ENCODE peak calls at places on chromosomes 13 and 19, in four cellular contexts. One of them, this sample, is unnamed.

GRCh38 chr13:67416047-67416925 is 186.2 kb upstream of the PCDH9 start:
- DNase-seq in fibroblast of lung: peak; percentile 38
- DNase-seq in fibroblast of pulmonary artery: peak; percentile 63
- DNase-seq in BJ: no peak
- DNase-seq in this sample: peak; percentile 80

GRCh38 chr13:59680429-59681024 is 483.2 kb downstream of the DIAPH3 start:
- DNase-seq in fibroblast of pulmonary artery: peak; percentile 48
- DNase-seq in BJ: no peak
- DNase-seq in fibroblast of lung: peak; percentile 59
- DNase-seq in this sample: peak; percentile 56

GRCh38 chr13:75800545-75800944 is 164.4 kb downstream of the LMO7 start:
- DNase-seq in fibroblast of pulmonary artery: no peak
- DNase-seq in fibroblast of lung: peak; percentile 37
- DNase-seq in BJ: no peak
- DNase-seq in this sample: no peak

GRCh38 chr19:15290149-15290548 is 42.2 kb downstream of the BRD4 start:
- DNase-seq in fibroblast of lung: no peak
- DNase-seq in BJ: no peak
- DNase-seq in fibroblast of pulmonary artery: no peak
- DNase-seq in this sample: no peak

GRCh38 chr19:6047741-6048231 is 62.5 kb downstream of the RFX2 start:
- DNase-seq in fibroblast of lung: peak; percentile 56
- DNase-seq in fibroblast of pulmonary artery: peak; percentile 56
- DNase-seq in BJ: no peak
- DNase-seq in this sample: peak; percentile 63

GRCh38 chr13:44012910-44013309 is 133.2 kb downstream of the LACC1 start:
- DNase-seq in fibroblast of pulmonary artery: no peak
- DNase-seq in BJ: no peak
- DNase-seq in fibroblast of lung: no peak
- DNase-seq in this sample: peak; percentile 37

GRCh38 chr13:33740134-33740538 is 77.8 kb upstream of the RFC3 start:
- DNase-seq in fibroblast of pulmonary artery: peak; percentile 95
- DNase-seq in fibroblast of lung: peak; percentile 56
- DNase-seq in BJ: no peak
- DNase-seq in this sample: peak; percentile 61

GRCh38 chr13:50914848-50915247 is 5.3 kb downstream of the RNASEH2B start:
- DNase-seq in fibroblast of lung: no peak
- DNase-seq in BJ: no peak
- DNase-seq in fibroblast of pulmonary artery: peak; percentile 21
- DNase-seq in this sample: peak; percentile 41

GRCh38 chr19:593505-593904 is 3.8 kb downstream of the HCN2 start:
- DNase-seq in fibroblast of pulmonary artery: no peak
- DNase-seq in BJ: no peak
- DNase-seq in fibroblast of lung: no peak
- DNase-seq in this sample: no peak

GRCh38 chr19:13923194-13923987 is 14.8 kb downstream of the PODNL1 start:
- DNase-seq in fibroblast of pulmonary artery: no peak
- DNase-seq in BJ: no peak
- DNase-seq in fibroblast of lung: no peak
- DNase-seq in this sample: no peak

GRCh38 chr19:15288146-15288963 is 44.0 kb downstream of the BRD4 start:
- DNase-seq in BJ: no peak
- DNase-seq in fibroblast of pulmonary artery: no peak
- DNase-seq in fibroblast of lung: no peak
- DNase-seq in this sample: no peak

GRCh38 chr19:3606174-3606689 is 443 bp downstream of the TBXA2R start:
- DNase-seq in BJ: no peak
- DNase-seq in fibroblast of lung: no peak
- DNase-seq in fibroblast of pulmonary artery: no peak
- DNase-seq in this sample: no peak
- H3K4me3 ChIP-seq in BJ: peak overlapping the region; percentile 68
- H3K4me3 ChIP-seq in fibroblast of lung: peak overlapping the region; percentile 47
- H3K4me3 ChIP-seq in fibroblast of pulmonary artery: peak overlapping the region; percentile 58
- H3K4me3 ChIP-seq in this sample: peak overlapping the region; percentile 68

DNA sequence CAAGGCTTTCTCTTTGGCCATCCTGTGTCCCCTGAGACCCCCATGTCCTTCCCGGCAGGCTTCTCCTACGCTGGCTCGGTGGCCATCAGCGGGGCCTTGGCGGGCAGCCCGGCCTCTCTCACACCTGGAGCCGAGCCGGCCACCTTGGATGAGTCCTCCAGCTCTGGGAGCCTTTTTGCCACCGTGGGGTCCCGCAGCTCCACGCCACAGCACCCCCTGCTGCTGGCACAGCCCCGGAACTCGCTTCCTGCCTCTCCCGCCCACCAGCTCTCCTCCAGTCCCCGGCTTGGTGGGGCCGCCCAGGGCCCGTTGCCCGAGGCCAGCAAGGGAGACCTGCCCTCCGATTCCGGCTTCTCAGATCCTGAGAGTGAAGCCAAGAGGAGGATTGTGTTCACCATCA is 14.2 kb downstream of the PLEKHJ1 start:
- DNase-seq in BJ: no peak
- DNase-seq in fibroblast of lung: no peak
- DNase-seq in fibroblast of pulmonary artery: no peak
- DNase-seq in this sample: peak; percentile 38
- TF ChIP-seq CTCF in BJ: peak; percentile 28
- TF ChIP-seq CTCF in fibroblast of lung: peak; percentile 13
- TF ChIP-seq CTCF in fibroblast of pulmonary artery: peak; percentile 10
- TF ChIP-seq CTCF in this sample: peak; percentile 58

GRCh38 chr19:58107778-58108545 is 9.9 kb upstream of the ZSCAN18 start:
- DNase-seq in BJ: no peak
- DNase-seq in fibroblast of pulmonary artery: no peak
- DNase-seq in fibroblast of lung: no peak
- DNase-seq in this sample: no peak

GRCh38 chr19:58108546-58108817 is 10.5 kb upstream of the ZSCAN18 start:
- DNase-seq in fibroblast of pulmonary artery: no peak
- DNase-seq in BJ: no peak
- DNase-seq in fibroblast of lung: no peak
- DNase-seq in this sample: no peak
- H3K4me3 ChIP-seq in fibroblast of pulmonary artery: no peak overlapping the region
- H3K4me3 ChIP-seq in BJ: no peak overlapping the region
- H3K4me3 ChIP-seq in fibroblast of lung: no peak overlapping the region
- H3K4me3 ChIP-seq in this sample: no peak overlapping the region

GRCh38 chr13:49821216-49821820 is 28.8 kb upstream of the KPNA3 start:
- DNase-seq in fibroblast of pulmonary artery: peak; percentile 9
- DNase-seq in fibroblast of lung: no peak
- DNase-seq in BJ: no peak
- DNase-seq in this sample: no peak
- TF ChIP-seq CTCF in fibroblast of pulmonary artery: no peak
- TF ChIP-seq CTCF in fibroblast of lung: no peak
- TF ChIP-seq CTCF in BJ: no peak
- TF ChIP-seq CTCF in this sample: peak; percentile 21

DNA sequence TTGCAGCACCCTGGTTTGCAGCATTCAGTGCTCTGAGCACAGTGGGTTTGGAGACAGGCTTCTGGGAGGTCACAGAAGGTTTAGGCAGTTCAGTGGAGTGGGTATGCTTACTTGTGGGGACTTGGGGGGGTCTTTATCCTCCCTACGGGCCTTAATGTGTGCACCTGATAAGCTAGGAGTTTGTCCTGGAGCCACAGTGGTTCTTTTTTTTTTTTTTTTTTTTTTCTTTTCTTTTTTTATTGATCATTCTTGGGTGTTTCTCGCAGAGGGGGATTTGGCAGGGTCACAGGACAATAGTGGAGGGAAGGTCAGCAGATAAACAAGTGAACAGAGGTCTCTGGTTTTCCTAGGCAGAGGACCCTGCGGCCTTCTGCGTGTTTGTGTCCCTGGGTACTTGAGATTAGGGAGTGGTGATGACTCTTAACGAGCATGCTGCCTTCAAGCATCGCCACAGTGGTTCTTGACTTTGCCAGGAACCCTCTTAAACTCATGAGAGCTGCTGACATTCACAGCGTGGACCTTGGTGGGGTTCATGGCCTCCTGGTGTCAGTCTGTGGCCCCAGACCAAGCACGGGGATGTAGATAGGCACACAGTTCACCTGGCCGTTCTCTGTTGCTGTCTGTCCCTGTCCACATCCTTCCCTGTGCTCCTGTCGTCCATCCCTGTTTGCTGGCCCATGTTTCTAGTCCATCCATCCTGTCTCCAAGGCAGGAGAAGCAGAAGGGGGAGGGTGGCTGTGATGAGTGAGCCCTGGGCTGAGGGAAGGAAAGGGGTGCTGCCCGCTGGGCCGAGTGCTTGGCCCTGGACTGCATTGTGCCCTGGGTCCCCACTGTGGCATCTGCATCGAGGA is 2.7 kb downstream of the EGLN2 start:
- DNase-seq in fibroblast of pulmonary artery: no peak
- DNase-seq in fibroblast of lung: no peak
- DNase-seq in BJ: no peak
- DNase-seq in this sample: no peak
- H3K4me3 ChIP-seq in fibroblast of pulmonary artery: peak overlapping the region; percentile 86
- H3K4me3 ChIP-seq in fibroblast of lung: peak overlapping the region; percentile 80
- H3K4me3 ChIP-seq in BJ: peak overlapping the region; percentile 18
- H3K4me3 ChIP-seq in this sample: peak overlapping the region; percentile 92

GRCh38 chr19:30694156-30694555 is 322.0 kb downstream of the ZNF536 start:
- DNase-seq in BJ: no peak
- DNase-seq in fibroblast of lung: no peak
- DNase-seq in fibroblast of pulmonary artery: no peak
- DNase-seq in this sample: no peak

GRCh38 chr19:30693179-30693578 is 321.0 kb downstream of the ZNF536 start:
- DNase-seq in fibroblast of lung: no peak
- DNase-seq in BJ: no peak
- DNase-seq in fibroblast of pulmonary artery: no peak
- DNase-seq in this sample: no peak

GRCh38 chr19:30695171-30695875 is 323.1 kb downstream of the ZNF536 start:
- DNase-seq in fibroblast of lung: no peak
- DNase-seq in fibroblast of pulmonary artery: no peak
- DNase-seq in BJ: no peak
- DNase-seq in this sample: no peak

GRCh38 chr19:30699871-30700280 is 327.7 kb downstream of the ZNF536 start:
- DNase-seq in fibroblast of pulmonary artery: no peak
- DNase-seq in BJ: no peak
- DNase-seq in fibroblast of lung: no peak
- DNase-seq in this sample: no peak

DNA sequence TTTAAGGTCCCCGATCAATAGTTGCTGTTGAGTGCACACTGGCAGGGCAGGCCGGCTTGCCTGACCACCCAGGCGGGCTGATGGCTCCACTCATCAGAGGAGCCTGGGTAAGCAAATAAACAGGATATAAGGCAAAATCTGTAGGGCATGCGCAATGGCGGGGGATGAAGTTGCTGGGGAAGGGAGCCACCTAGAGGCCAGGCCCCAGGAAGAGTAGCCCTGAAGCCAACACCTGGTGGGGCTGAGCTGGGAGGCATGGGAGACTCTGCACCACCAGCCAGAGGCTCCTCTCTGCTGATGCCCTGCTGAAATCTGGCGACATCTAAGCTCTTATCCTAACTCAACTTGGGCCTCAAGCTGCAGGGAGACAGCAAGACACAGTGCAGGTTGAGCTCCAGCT is 324.3 kb downstream of the ZNF536 start:
- DNase-seq in fibroblast of pulmonary artery: no peak
- DNase-seq in fibroblast of lung: peak; percentile 39
- DNase-seq in BJ: no peak
- DNase-seq in this sample: peak; percentile 44
- TF ChIP-seq CTCF in fibroblast of pulmonary artery: peak; percentile 18
- TF ChIP-seq CTCF in fibroblast of lung: peak; percentile 8
- TF ChIP-seq CTCF in BJ: peak; percentile 30
- TF ChIP-seq CTCF in this sample: peak; percentile 58

GRCh38 chr19:23391239-23391638 is 4.0 kb downstream of the ZNF91 start:
- DNase-seq in BJ: no peak
- DNase-seq in fibroblast of lung: no peak
- DNase-seq in fibroblast of pulmonary artery: no peak
- DNase-seq in this sample: no peak

GRCh38 chr19:23395041-23395721 is at the start of gene ZNF91:
- DNase-seq in BJ: peak; percentile 82
- DNase-seq in fibroblast of pulmonary artery: peak; percentile 96
- DNase-seq in fibroblast of lung: peak; percentile 97
- DNase-seq in this sample: peak; percentile 98

GRCh38 chr19:23393121-23393520 is 2.1 kb downstream of the ZNF91 start:
- DNase-seq in fibroblast of pulmonary artery: peak; percentile 15
- DNase-seq in BJ: no peak
- DNase-seq in fibroblast of lung: no peak
- DNase-seq in this sample: peak; percentile 53

GRCh38 chr19:23392706-23393105 is 2.6 kb downstream of the ZNF91 start:
- DNase-seq in fibroblast of pulmonary artery: no peak
- DNase-seq in fibroblast of lung: no peak
- DNase-seq in BJ: no peak
- DNase-seq in this sample: peak; percentile 52
- H3K4me3 ChIP-seq in fibroblast of pulmonary artery: no peak overlapping the region
- H3K4me3 ChIP-seq in fibroblast of lung: no peak overlapping the region
- H3K4me3 ChIP-seq in BJ: no peak overlapping the region
- H3K4me3 ChIP-seq in this sample: no peak overlapping the region

GRCh38 chr19:10712041-10712440 is 5.8 kb upstream of the DNM2 start:
- DNase-seq in fibroblast of pulmonary artery: no peak
- DNase-seq in BJ: no peak
- DNase-seq in fibroblast of lung: no peak
- DNase-seq in this sample: no peak
- TF ChIP-seq CTCF in fibroblast of pulmonary artery: no peak
- TF ChIP-seq CTCF in BJ: no peak
- TF ChIP-seq CTCF in fibroblast of lung: no peak
- TF ChIP-seq CTCF in this sample: peak; percentile 11

DNA sequence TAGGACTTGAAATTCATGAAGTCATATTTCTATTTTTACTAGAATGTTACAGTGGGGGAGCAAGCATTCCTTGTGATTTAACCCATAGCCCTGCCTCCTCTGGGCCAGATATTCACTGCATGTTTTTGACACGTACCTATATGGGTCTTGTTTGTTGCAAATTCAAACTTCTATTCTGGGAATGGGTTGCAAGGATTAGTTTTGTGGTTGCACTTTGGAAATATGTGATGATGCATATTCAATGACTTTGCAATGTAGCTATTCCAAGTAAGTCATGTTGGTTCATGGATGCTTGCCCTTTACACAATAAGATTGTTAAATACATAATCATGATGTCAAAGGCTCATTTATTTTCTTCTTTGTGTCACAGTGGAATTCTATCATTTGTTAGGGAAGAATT is 440.8 kb downstream of the TDRD3 start:
- DNase-seq in BJ: no peak
- DNase-seq in fibroblast of lung: peak; percentile 1
- DNase-seq in fibroblast of pulmonary artery: no peak
- DNase-seq in this sample: peak; percentile 1
- H3K4me3 ChIP-seq in BJ: no peak overlapping the region
- H3K4me3 ChIP-seq in fibroblast of lung: no peak overlapping the region
- H3K4me3 ChIP-seq in fibroblast of pulmonary artery: no peak overlapping the region
- H3K4me3 ChIP-seq in this sample: no peak overlapping the region

This sample was measured in choroid plexus epithelial cell.